ENCODE peak calls at places on chromosomes 7 and 10, in seven cellular contexts. B, C, M, I, F, J and A are unnamed samples.

GRCh38 chr10:47441973-47442750 is 41.8 kb downstream of the ANXA8 start:
- DNase-seq in M (no peak), C (no peak), B (no peak), F (no peak), J (no peak), I (no peak), A (no peak)

GRCh38 chr10:8181496-8182174 is 127.1 kb downstream of the GATA3 start:
- DNase-seq in C (no peak), M (no peak), I (no peak), B (no peak), J (no peak), F (peak), A (no peak)

GRCh38 chr10:104502907-104503306 is 138.2 kb upstream of the SORCS3 start:
- DNase-seq in F (no peak), C (no peak), M (peak), I (no peak), B (no peak), J (no peak), A (no peak)

GRCh38 chr7:2870471-2870941 is 26.4 kb upstream of the GNA12 start:
- DNase-seq in B (peak), C (no peak), I (no peak), F (no peak), M (peak), J (no peak), A (peak)

GRCh38 chr7:108046952-108047506 is 44.1 kb upstream of the LAMB1 start:
- DNase-seq in J (no peak), I (no peak), B (no peak), F (no peak), C (no peak), M (no peak), A (no peak)

GRCh38 chr7:78368781-78369180 is 570.2 kb downstream of the PHTF2 start:
- DNase-seq in B (no peak), F (no peak), C (no peak), M (no peak), I (no peak), J (no peak), A (no peak)

GRCh38 chr7:83484266-83484665 is 164.7 kb downstream of the SEMA3E start:
- DNase-seq in J (no peak), I (no peak), M (no peak), C (no peak), B (no peak), F (no peak), A (no peak)

GRCh38 chr7:107089627-107090026 is 45.1 kb downstream of the PRKAR2B start:
- DNase-seq in J (no peak), F (no peak), M (no peak), I (no peak), C (peak), B (no peak), A (no peak)

DNA sequence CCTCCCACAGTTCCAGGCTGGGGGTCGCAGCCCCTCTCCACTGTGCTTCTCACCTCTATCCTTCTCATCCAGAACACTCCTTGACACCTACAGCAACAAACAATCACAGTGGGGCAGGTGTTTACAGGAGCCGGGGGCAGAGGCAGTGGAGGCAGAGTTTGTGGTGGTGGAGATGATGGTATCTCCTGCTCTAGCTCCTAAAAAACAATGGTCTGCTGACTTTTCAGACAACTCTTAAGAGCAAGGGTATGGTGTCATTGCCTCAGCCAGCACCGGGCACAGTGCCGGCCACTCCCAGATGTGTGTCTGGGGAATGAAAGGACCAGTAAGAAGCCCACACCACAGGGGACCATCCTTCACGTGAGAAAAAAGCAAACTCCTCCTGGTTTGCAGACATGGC is 36.3 kb upstream of the ANTXRL start:
- DNase-seq in J (no peak), C (no peak), M (no peak), F (no peak), B (no peak), I (no peak), A (no peak)
- TF ChIP-seq JUND in J (no peak), C (no peak), M (no peak), F (no peak), B (no peak), I (no peak), A (no peak)

DNA sequence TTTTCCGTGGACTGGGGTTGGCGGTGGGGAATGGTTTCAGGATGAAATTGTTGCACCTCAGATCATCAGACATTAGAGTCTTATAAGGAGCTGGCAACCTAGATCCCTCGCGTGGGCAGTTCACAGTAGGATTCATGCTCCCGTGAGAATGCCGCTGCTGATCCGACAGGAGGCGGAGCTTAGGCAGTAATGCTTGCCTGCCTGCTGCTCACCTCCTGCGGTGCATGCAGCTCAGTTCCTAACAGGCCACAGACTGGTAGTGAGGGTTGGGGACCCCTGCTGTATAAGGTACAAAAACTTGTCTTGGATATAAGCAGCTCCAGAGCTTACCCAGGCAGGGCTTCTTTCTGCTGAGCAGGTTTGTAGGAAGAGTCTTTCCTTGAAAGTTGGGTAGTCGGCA is 53.9 kb downstream of the SHH start:
- DNase-seq in I (no peak), F (no peak), J (no peak), M (no peak), B (no peak), C (no peak), A (no peak)
- TF ChIP-seq JUND in I (no peak), F (no peak), J (no peak), M (no peak), B (no peak), C (no peak), A (no peak)

DNA sequence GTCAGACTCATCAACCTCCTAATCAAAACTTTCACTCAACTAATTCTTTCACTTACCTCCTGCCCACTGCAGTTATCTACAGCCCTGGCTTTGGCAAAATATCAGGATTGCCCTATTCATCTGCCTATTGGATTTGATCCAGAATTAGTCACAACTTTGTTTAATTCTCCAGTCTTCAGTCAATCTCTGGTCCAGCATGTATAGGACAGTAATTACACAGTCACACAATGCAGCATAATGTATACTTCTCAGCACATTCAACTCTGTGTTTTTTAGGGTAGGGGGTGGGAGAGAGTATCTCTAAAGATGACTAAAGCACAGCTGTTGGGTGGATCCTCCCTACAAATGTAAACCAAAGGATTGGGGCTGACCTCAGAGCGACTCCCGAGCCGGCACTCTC is 17.7 kb upstream of the NRP1 start:
- DNase-seq in M (no peak), I (no peak), J (no peak), C (no peak), B (no peak), F (no peak), A (no peak)
- TF ChIP-seq JUND in M (peak), I (no peak), J (no peak), C (no peak), B (no peak), F (no peak), A (no peak)

GRCh38 chr7:28151965-28152364 is 28.6 kb downstream of the JAZF1 start:
- DNase-seq in M (no peak), J (no peak), I (peak), F (no peak), C (no peak), B (no peak), A (no peak)
- TF ChIP-seq JUND in M (no peak), J (no peak), I (no peak), F (no peak), C (no peak), B (no peak), A (no peak)